ENCODE peak calls at places on chromosomes 3 and 15, in ten cellular contexts. Q is heart left ventricle, X is HepG2, C is body of pancreas, R is fibroblast of lung, V is neural progenitor cell, O is heart right ventricle, K is stomach, P is dorsolateral prefrontal cortex, T is right atrium auricular region. E is an unnamed sample. For H3K27me3, the result is how much of the 10 kb centered on the place peaks cover.

GRCh38 chr3:30597131-30597768 is 9.2 kb upstream of the TGFBR2 start:
- DNase-seq in R (peak), Q (no peak), K (no peak), P (no peak), V (no peak), T (no peak), C (peak), O (no peak), X (peak), E (no peak)

GRCh38 chr15:58053236-58054153 is 12.0 kb downstream of the ALDH1A2 start:
- DNase-seq in V (peak), R (no peak), K (no peak), Q (no peak), T (no peak), O (no peak), P (no peak), X (no peak), C (no peak), E (no peak)

GRCh38 chr15:25172691-25173090 is 217.9 kb downstream of the SNRPN start:
- DNase-seq in C (no peak), P (no peak), R (no peak), V (no peak), T (peak), O (no peak), X (no peak), K (peak), Q (peak), E (no peak)

GRCh38 chr3:123907720-123908119 is 23.6 kb upstream of the MYLK start:
- DNase-seq in K (no peak), C (no peak), X (no peak), V (no peak), Q (no peak), T (no peak), O (no peak), R (no peak), P (no peak), E (no peak)

GRCh38 chr3:55476515-55476914 is 10.6 kb downstream of the WNT5A start:
- DNase-seq in P (no peak), V (no peak), X (no peak), Q (no peak), O (no peak), K (no peak), C (no peak), T (no peak), R (peak), E (no peak)

GRCh38 chr15:34853001-34853758 is 57.8 kb upstream of the ACTC1 start:
- DNase-seq in Q (no peak), K (no peak), R (peak), V (peak), T (no peak), C (no peak), O (no peak), X (no peak), P (no peak), E (no peak)

GRCh38 chr15:72285402-72285801 is 13.0 kb upstream of the PARP6 start:
- DNase-seq in T (no peak), K (no peak), O (no peak), R (no peak), C (no peak), Q (no peak), V (peak), P (no peak), X (no peak), E (no peak)

GRCh38 chr3:35596611-35597010 is 42.7 kb upstream of the ARPP21 start:
- DNase-seq in K (no peak), T (no peak), R (no peak), X (no peak), P (no peak), C (no peak), Q (no peak), V (peak), O (no peak), E (no peak)

GRCh38 chr3:117567903-117568302 is 858.3 kb downstream of the TUSC7 start:
- DNase-seq in X (no peak), K (no peak), R (no peak), O (no peak), C (no peak), V (no peak), T (no peak), P (no peak), Q (no peak), E (no peak)

GRCh38 chr3:117322866-117323265 is 613.3 kb downstream of the TUSC7 start:
- DNase-seq in P (no peak), O (no peak), X (no peak), K (no peak), V (peak), C (no peak), R (peak), T (no peak), Q (no peak), E (no peak)

GRCh38 chr3:4139462-4140140 is 163.6 kb upstream of the SETMAR start:
- DNase-seq in Q (no peak), X (peak), T (no peak), O (no peak), V (no peak), P (no peak), C (no peak), K (no peak), R (no peak), E (no peak)

GRCh38 chr15:42367041-42367440 is 7.7 kb downstream of the CAPN3 start:
- DNase-seq in O (no peak), V (no peak), T (peak), R (no peak), P (no peak), K (no peak), C (peak), X (no peak), Q (no peak), E (no peak)

GRCh38 chr3:66544619-66545429 is 44.0 kb upstream of the LRIG1 start:
- DNase-seq in P (no peak), Q (no peak), K (no peak), X (no peak), R (no peak), V (no peak), O (no peak), C (no peak), T (no peak), E (no peak)

GRCh38 chr3:124620600-124621063 is 109.6 kb upstream of the UMPS start:
- DNase-seq in C (peak), V (no peak), R (peak), T (no peak), O (peak), K (peak), X (peak), P (no peak), Q (peak), E (peak)

GRCh38 chr15:42152921-42153680 is 3.3 kb downstream of the PLA2G4F start:
- DNase-seq in Q (no peak), O (no peak), C (no peak), P (no peak), V (no peak), T (no peak), K (peak), R (no peak), X (no peak), E (no peak)

GRCh38 chr3:152909180-152909883 is 74.4 kb downstream of the P2RY1 start:
- DNase-seq in V (no peak), X (no peak), K (no peak), R (peak), P (no peak), C (peak), T (no peak), O (peak), Q (peak), E (no peak)

GRCh38 chr15:89556413-89557262 is 18.6 kb upstream of the TICRR start:
- DNase-seq in O (peak), X (peak), T (no peak), C (peak), K (no peak), V (peak), Q (no peak), P (peak), R (peak), E (no peak)

GRCh38 chr15:39720081-39720480 is 62.6 kb downstream of the FSIP1 start:
- DNase-seq in X (no peak), V (no peak), Q (no peak), K (no peak), P (no peak), C (no peak), O (no peak), R (no peak), T (no peak), E (no peak)
- H3K27me3 ChIP-seq in X (under half), V (under half), Q (under half), K (under half), P (under half), C (under half), O (under half), R (under half), T (under half), E (under half)

DNA sequence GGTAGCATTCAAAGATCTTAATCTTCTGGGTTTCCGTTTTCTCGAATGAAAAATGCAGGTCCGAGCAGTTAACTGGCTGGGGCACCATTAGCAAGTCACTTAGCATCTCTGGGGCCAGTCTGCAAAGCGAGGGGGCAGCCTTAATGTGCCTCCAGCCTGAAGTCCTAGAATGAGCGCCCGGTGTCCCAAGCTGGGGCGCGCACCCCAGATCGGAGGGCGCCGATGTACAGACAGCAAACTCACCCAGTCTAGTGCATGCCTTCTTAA is at the start of gene PATL2:
- DNase-seq in O (no peak), V (no peak), Q (no peak), T (no peak), R (no peak), P (no peak), K (no peak), X (no peak), C (no peak), E (no peak)
- TF ChIP-seq CTCF in O (no peak), V (no peak), Q (no peak), T (no peak), R (no peak), P (peak), K (no peak), X (peak), C (no peak), E (no peak)

GRCh38 chr3:187208159-187208558 is 10.9 kb downstream of the RTP1 start:
- DNase-seq in V (no peak), T (no peak), R (no peak), P (no peak), O (no peak), Q (no peak), K (no peak), X (no peak), C (no peak), E (no peak)
- H3K27ac ChIP-seq in V (no peak), T (no peak), R (no peak), P (no peak), O (no peak), Q (peak), K (no peak), X (no peak), C (no peak), E (no peak)

GRCh38 chr15:52778457-52778856 is 11.7 kb downstream of the ONECUT1 start:
- DNase-seq in K (no peak), T (no peak), Q (no peak), V (no peak), X (no peak), C (no peak), P (no peak), O (no peak), R (no peak), E (no peak)
- H3K27me3 ChIP-seq in K (under half), T (under half), Q (under half), V (under half), X (under half), C (under half), P (half or more), O (half or more), R (under half), E (under half)